ENCODE peak calls at places on chromosomes 4 and X, in four cellular contexts. F, P, H and E are unnamed samples.

GRCh38 chr4:142598132-142598531 is 248.0 kb downstream of the INPP4B start:
- DNase-seq in H (no peak), F (no peak), P (no peak), E (no peak)

GRCh38 chrX:119488749-119489148 is 20.5 kb downstream of the SLC25A5 start:
- DNase-seq in F (peak; percentile 74), P (peak; percentile 70), H (no peak), E (peak; percentile 56)

GRCh38 chrX:15939737-15940136 is 85.1 kb upstream of the AP1S2 start:
- DNase-seq in H (no peak), F (no peak), P (no peak), E (no peak)

GRCh38 chrX:129655547-129656248 is 942 bp upstream of the APLN start:
- DNase-seq in P (no peak), F (peak; percentile 56), H (no peak), E (no peak)

GRCh38 chr4:2269618-2270163 is 7.8 kb upstream of the MXD4 start:
- DNase-seq in P (no peak), H (no peak), F (no peak), E (peak; percentile 4)

GRCh38 chr4:80197132-80197573 is at the start of gene PRDM8:
- DNase-seq in H (no peak), P (no peak), F (no peak), E (peak; percentile 61)

GRCh38 chr4:137663376-137664054 is 131.2 kb upstream of the PCDH18 start:
- DNase-seq in H (no peak), F (no peak), P (no peak), E (no peak)

GRCh38 chr4:112747035-112747434 is 110.1 kb downstream of the LARP7 start:
- DNase-seq in F (no peak), H (no peak), P (no peak), E (no peak)

GRCh38 chr4:31097999-31098398 is 377.8 kb downstream of the PCDH7 start:
- DNase-seq in F (no peak), H (no peak), P (no peak), E (no peak)

GRCh38 chr4:182533948-182534347 is 290.7 kb downstream of the TENM3 start:
- DNase-seq in H (no peak), F (peak; percentile 56), P (no peak), E (no peak)

GRCh38 chrX:97308161-97308560 is 424.5 kb downstream of the RPA4 start:
- DNase-seq in P (no peak), H (no peak), F (no peak), E (no peak)

GRCh38 chr4:173490817-173491518 is 39.1 kb downstream of the HAND2 start:
- DNase-seq in P (no peak), F (peak; percentile 39), H (no peak), E (no peak)

GRCh38 chr4:74667438-74667837 is 126.9 kb downstream of the BTC start:
- DNase-seq in H (no peak), P (no peak), F (no peak), E (no peak)

GRCh38 chrX:82219129-82219528 is 1017.2 kb downstream of the SH3BGRL start:
- DNase-seq in F (no peak), P (no peak), H (no peak), E (no peak)

GRCh38 chr4:127988638-127989037 is 23.4 kb downstream of the ABHD18 start:
- DNase-seq in P (no peak), H (no peak), F (no peak), E (no peak)

GRCh38 chr4:110808371-110808878 is 185.5 kb upstream of the PITX2 start:
- DNase-seq in F (peak; percentile 4), P (no peak), H (no peak), E (no peak)

GRCh38 chr4:13642576-13642975 is 15.1 kb upstream of the BOD1L1 start:
- DNase-seq in F (peak; percentile 19), H (no peak), P (no peak), E (no peak)

GRCh38 chr4:121726642-121727268 is 30.0 kb upstream of the ANXA5 start:
- DNase-seq in P (no peak), H (no peak), F (peak; percentile 79), E (no peak)

GRCh38 chr4:82352825-82353370 is 20.9 kb downstream of the HNRNPD start:
- DNase-seq in H (no peak), P (no peak), F (no peak), E (no peak)

GRCh38 chr4:176193898-176194297 is 1.5 kb downstream of the SPATA4 start:
- DNase-seq in H (no peak), F (peak; percentile 84), P (no peak), E (no peak)

GRCh38 chr4:134585972-134586371 is 384.4 kb upstream of the PABPC4L start:
- DNase-seq in P (no peak), F (no peak), H (no peak), E (no peak)

GRCh38 chrX:107714196-107714811 is 61.3 kb downstream of the TSC22D3 start:
- DNase-seq in P (no peak), F (no peak), H (no peak), E (no peak)

GRCh38 chr4:53931423-53932060 is 132.9 kb downstream of the CHIC2 start:
- DNase-seq in P (no peak), F (no peak), H (no peak), E (no peak)

GRCh38 chr4:17544205-17544604 is 29.2 kb downstream of the CLRN2 start:
- DNase-seq in H (no peak), F (peak; percentile 42), P (no peak), E (no peak)

GRCh38 chr4:110526589-110526988 is 50.6 kb downstream of the ENPEP start:
- DNase-seq in P (no peak), F (no peak), H (no peak), E (no peak)

GRCh38 chr4:108172231-108172779 is 3.6 kb upstream of the LEF1 start:
- DNase-seq in F (no peak), P (no peak), H (no peak), E (peak; percentile 60)

GRCh38 chr4:127165971-127166370 is 466.8 kb upstream of the INTU start:
- DNase-seq in F (no peak), P (no peak), H (no peak), E (no peak)

GRCh38 chr4:39369301-39369700 is 3.1 kb upstream of the RFC1 start:
- DNase-seq in H (no peak), P (no peak), F (no peak), E (no peak)

GRCh38 chr4:39363773-39364393 is 2.3 kb downstream of the RFC1 start:
- DNase-seq in F (no peak), H (no peak), P (no peak), E (no peak)

GRCh38 chr4:39365931-39366771 is at the start of gene RFC1:
- DNase-seq in H (peak; percentile 40), F (peak; percentile 89), P (peak; percentile 95), E (peak; percentile 97)

GRCh38 chr4:39365360-39365759 is 802 bp downstream of the RFC1 start:
- DNase-seq in H (no peak), F (no peak), P (no peak), E (no peak)

GRCh38 chr4:39367166-39367565 is 1.0 kb upstream of the RFC1 start:
- DNase-seq in P (no peak), F (no peak), H (no peak), E (no peak)
- H3K27ac ChIP-seq in P (no peak overlapping the region), F (no peak overlapping the region), H (no peak overlapping the region), E (no peak overlapping the region)

GRCh38 chr4:109436504-109436903 is 2.9 kb downstream of the SEC24B start:
- DNase-seq in F (no peak), H (no peak), P (no peak), E (no peak)
- H3K4me1 ChIP-seq in F (peaks cover 22% of the 10 kb centered on the region), H (peaks cover 54% of the 10 kb centered on the region), P (peaks cover 52% of the 10 kb centered on the region), E (peaks cover 4% of the 10 kb centered on the region)

DNA sequence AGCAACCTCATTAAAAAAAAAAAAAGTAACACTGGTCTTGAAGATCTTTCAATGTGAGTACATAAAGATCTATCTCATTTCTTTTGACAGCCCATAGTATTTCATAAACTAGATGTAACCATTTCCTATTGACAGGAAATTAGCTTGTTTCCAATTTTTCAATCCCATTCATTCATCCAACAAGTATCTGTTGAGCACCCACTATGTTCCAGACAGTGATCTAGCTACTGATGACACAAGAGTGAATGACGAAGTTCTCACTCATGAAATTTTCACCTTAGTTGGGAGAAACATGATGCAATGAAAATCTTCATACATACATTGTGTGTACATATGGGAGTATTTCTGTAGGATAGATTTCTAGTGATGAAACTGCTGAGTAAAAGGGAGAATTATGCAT is 1.7 kb downstream of the CD38 start:
- DNase-seq in H (no peak), F (no peak), P (no peak), E (no peak)
- H3K27me3 ChIP-seq in H (no peaks in the 10 kb centered on the region), F (no peaks in the 10 kb centered on the region), P (no peaks in the 10 kb centered on the region), E (no peaks in the 10 kb centered on the region)

GRCh38 chr4:78665216-78665615 is 110.9 kb upstream of the BMP2K start:
- DNase-seq in F (no peak), H (no peak), P (no peak), E (no peak)
- H3K27ac ChIP-seq in F (no peak overlapping the region), H (no peak overlapping the region), P (no peak overlapping the region), E (no peak overlapping the region)

GRCh38 chr4:4443821-4444220 is 56.9 kb downstream of the NSG1 start:
- DNase-seq in P (no peak), F (peak; percentile 15), H (no peak), E (no peak)
- H3K4me1 ChIP-seq in P (no peaks in the 10 kb centered on the region), F (no peaks in the 10 kb centered on the region), H (no peaks in the 10 kb centered on the region), E (no peaks in the 10 kb centered on the region)